ENCODE peak calls at places on chromosomes 16 and 17, in eight cellular contexts. One of them, this sample, is unnamed.

GRCh38 chr16:38941-39892 is 14.2 kb downstream of the POLR3K start:
- DNase-seq in PC-3: peak
- DNase-seq in activated naive CD4-positive, alpha-beta T cell treated with anti-CD3 and anti-CD28 coated beads for 36 hours: peak
- DNase-seq in activated CD4-positive, CD25-positive, alpha-beta regulatory T cell treated with anti-CD3 and anti-CD28 coated beads, Interleukin-2, amount 50 U/mL, for 72 hours: peak
- DNase-seq in EL: no peak
- DNase-seq in RWPE1: no peak
- DNase-seq in fibroblast of mammary gland: no peak
- DNase-seq in left cardiac atrium: peak
- DNase-seq in this sample: peak

GRCh38 chr17:10151667-10152496 is 46.5 kb downstream of the GAS7 start:
- DNase-seq in PC-3: no peak
- DNase-seq in activated naive CD4-positive, alpha-beta T cell treated with anti-CD3 and anti-CD28 coated beads for 36 hours: no peak
- DNase-seq in activated CD4-positive, CD25-positive, alpha-beta regulatory T cell treated with anti-CD3 and anti-CD28 coated beads, Interleukin-2, amount 50 U/mL, for 72 hours: no peak
- DNase-seq in EL: no peak
- DNase-seq in RWPE1: no peak
- DNase-seq in fibroblast of mammary gland: no peak
- DNase-seq in left cardiac atrium: no peak
- DNase-seq in this sample: no peak

GRCh38 chr16:86549076-86549892 is 5.8 kb downstream of the MTHFSD start:
- DNase-seq in PC-3: no peak
- DNase-seq in activated naive CD4-positive, alpha-beta T cell treated with anti-CD3 and anti-CD28 coated beads for 36 hours: peak
- DNase-seq in activated CD4-positive, CD25-positive, alpha-beta regulatory T cell treated with anti-CD3 and anti-CD28 coated beads, Interleukin-2, amount 50 U/mL, for 72 hours: no peak
- DNase-seq in EL: no peak
- DNase-seq in RWPE1: no peak
- DNase-seq in fibroblast of mammary gland: peak
- DNase-seq in left cardiac atrium: no peak
- DNase-seq in this sample: no peak

GRCh38 chr16:50718761-50719400 is 23.0 kb upstream of the CYLD start:
- DNase-seq in PC-3: peak
- DNase-seq in activated naive CD4-positive, alpha-beta T cell treated with anti-CD3 and anti-CD28 coated beads for 36 hours: no peak
- DNase-seq in activated CD4-positive, CD25-positive, alpha-beta regulatory T cell treated with anti-CD3 and anti-CD28 coated beads, Interleukin-2, amount 50 U/mL, for 72 hours: no peak
- DNase-seq in EL: no peak
- DNase-seq in RWPE1: no peak
- DNase-seq in fibroblast of mammary gland: no peak
- DNase-seq in left cardiac atrium: no peak
- DNase-seq in this sample: peak

GRCh38 chr17:5234645-5235576 is at the start of gene SCIMP:
- DNase-seq in PC-3: no peak
- DNase-seq in activated naive CD4-positive, alpha-beta T cell treated with anti-CD3 and anti-CD28 coated beads for 36 hours: no peak
- DNase-seq in activated CD4-positive, CD25-positive, alpha-beta regulatory T cell treated with anti-CD3 and anti-CD28 coated beads, Interleukin-2, amount 50 U/mL, for 72 hours: no peak
- DNase-seq in EL: no peak
- DNase-seq in RWPE1: no peak
- DNase-seq in fibroblast of mammary gland: no peak
- DNase-seq in left cardiac atrium: peak
- DNase-seq in this sample: no peak

GRCh38 chr17:65483438-65483837 is 78.0 kb downstream of the AXIN2 start:
- DNase-seq in PC-3: no peak
- DNase-seq in activated naive CD4-positive, alpha-beta T cell treated with anti-CD3 and anti-CD28 coated beads for 36 hours: no peak
- DNase-seq in activated CD4-positive, CD25-positive, alpha-beta regulatory T cell treated with anti-CD3 and anti-CD28 coated beads, Interleukin-2, amount 50 U/mL, for 72 hours: no peak
- DNase-seq in EL: no peak
- DNase-seq in RWPE1: no peak
- DNase-seq in fibroblast of mammary gland: no peak
- DNase-seq in left cardiac atrium: no peak
- DNase-seq in this sample: no peak

GRCh38 chr16:67442581-67443255 is 11.8 kb downstream of the HSD11B2 start:
- DNase-seq in PC-3: no peak
- DNase-seq in activated naive CD4-positive, alpha-beta T cell treated with anti-CD3 and anti-CD28 coated beads for 36 hours: no peak
- DNase-seq in activated CD4-positive, CD25-positive, alpha-beta regulatory T cell treated with anti-CD3 and anti-CD28 coated beads, Interleukin-2, amount 50 U/mL, for 72 hours: no peak
- DNase-seq in EL: no peak
- DNase-seq in RWPE1: no peak
- DNase-seq in fibroblast of mammary gland: no peak
- DNase-seq in left cardiac atrium: no peak
- DNase-seq in this sample: no peak

GRCh38 chr16:75774197-75774596 is 47.9 kb upstream of the CPHXL start:
- DNase-seq in PC-3: no peak
- DNase-seq in activated naive CD4-positive, alpha-beta T cell treated with anti-CD3 and anti-CD28 coated beads for 36 hours: no peak
- DNase-seq in activated CD4-positive, CD25-positive, alpha-beta regulatory T cell treated with anti-CD3 and anti-CD28 coated beads, Interleukin-2, amount 50 U/mL, for 72 hours: no peak
- DNase-seq in EL: no peak
- DNase-seq in RWPE1: no peak
- DNase-seq in fibroblast of mammary gland: no peak
- DNase-seq in left cardiac atrium: no peak
- DNase-seq in this sample: no peak

GRCh38 chr16:68116256-68116853 is 31.2 kb downstream of the NFATC3 start:
- DNase-seq in PC-3: peak
- DNase-seq in activated naive CD4-positive, alpha-beta T cell treated with anti-CD3 and anti-CD28 coated beads for 36 hours: no peak
- DNase-seq in activated CD4-positive, CD25-positive, alpha-beta regulatory T cell treated with anti-CD3 and anti-CD28 coated beads, Interleukin-2, amount 50 U/mL, for 72 hours: no peak
- DNase-seq in EL: peak
- DNase-seq in RWPE1: peak
- DNase-seq in fibroblast of mammary gland: peak
- DNase-seq in left cardiac atrium: no peak
- DNase-seq in this sample: peak

GRCh38 chr16:30096105-30096861 is at the start of gene YPEL3:
- DNase-seq in PC-3: peak
- DNase-seq in activated naive CD4-positive, alpha-beta T cell treated with anti-CD3 and anti-CD28 coated beads for 36 hours: peak
- DNase-seq in activated CD4-positive, CD25-positive, alpha-beta regulatory T cell treated with anti-CD3 and anti-CD28 coated beads, Interleukin-2, amount 50 U/mL, for 72 hours: peak
- DNase-seq in EL: peak
- DNase-seq in RWPE1: peak
- DNase-seq in fibroblast of mammary gland: peak
- DNase-seq in left cardiac atrium: peak
- DNase-seq in this sample: peak

GRCh38 chr17:77830816-77831490 is 127.5 kb upstream of the TNRC6C start:
- DNase-seq in PC-3: no peak
- DNase-seq in activated naive CD4-positive, alpha-beta T cell treated with anti-CD3 and anti-CD28 coated beads for 36 hours: peak
- DNase-seq in activated CD4-positive, CD25-positive, alpha-beta regulatory T cell treated with anti-CD3 and anti-CD28 coated beads, Interleukin-2, amount 50 U/mL, for 72 hours: peak
- DNase-seq in EL: no peak
- DNase-seq in RWPE1: no peak
- DNase-seq in fibroblast of mammary gland: no peak
- DNase-seq in left cardiac atrium: peak
- DNase-seq in this sample: no peak

GRCh38 chr17:43532581-43532980 is 13.6 kb downstream of the ETV4 start:
- DNase-seq in PC-3: no peak
- DNase-seq in activated naive CD4-positive, alpha-beta T cell treated with anti-CD3 and anti-CD28 coated beads for 36 hours: no peak
- DNase-seq in activated CD4-positive, CD25-positive, alpha-beta regulatory T cell treated with anti-CD3 and anti-CD28 coated beads, Interleukin-2, amount 50 U/mL, for 72 hours: no peak
- DNase-seq in EL: no peak
- DNase-seq in RWPE1: no peak
- DNase-seq in fibroblast of mammary gland: no peak
- DNase-seq in left cardiac atrium: no peak
- DNase-seq in this sample: peak

GRCh38 chr17:78946631-78947030 is 21.4 kb upstream of the TIMP2 start:
- DNase-seq in PC-3: no peak
- DNase-seq in activated naive CD4-positive, alpha-beta T cell treated with anti-CD3 and anti-CD28 coated beads for 36 hours: no peak
- DNase-seq in activated CD4-positive, CD25-positive, alpha-beta regulatory T cell treated with anti-CD3 and anti-CD28 coated beads, Interleukin-2, amount 50 U/mL, for 72 hours: no peak
- DNase-seq in EL: no peak
- DNase-seq in RWPE1: no peak
- DNase-seq in fibroblast of mammary gland: no peak
- DNase-seq in left cardiac atrium: no peak
- DNase-seq in this sample: no peak

GRCh38 chr16:25151996-25152395 is 40.5 kb downstream of the LCMT1 start:
- DNase-seq in PC-3: peak
- DNase-seq in activated naive CD4-positive, alpha-beta T cell treated with anti-CD3 and anti-CD28 coated beads for 36 hours: no peak
- DNase-seq in activated CD4-positive, CD25-positive, alpha-beta regulatory T cell treated with anti-CD3 and anti-CD28 coated beads, Interleukin-2, amount 50 U/mL, for 72 hours: no peak
- DNase-seq in EL: peak
- DNase-seq in RWPE1: no peak
- DNase-seq in fibroblast of mammary gland: peak
- DNase-seq in left cardiac atrium: no peak
- DNase-seq in this sample: no peak

GRCh38 chr17:37111329-37111728 is 162.6 kb downstream of the AATF start:
- DNase-seq in PC-3: no peak
- DNase-seq in activated naive CD4-positive, alpha-beta T cell treated with anti-CD3 and anti-CD28 coated beads for 36 hours: no peak
- DNase-seq in activated CD4-positive, CD25-positive, alpha-beta regulatory T cell treated with anti-CD3 and anti-CD28 coated beads, Interleukin-2, amount 50 U/mL, for 72 hours: no peak
- DNase-seq in EL: no peak
- DNase-seq in RWPE1: no peak
- DNase-seq in fibroblast of mammary gland: no peak
- DNase-seq in left cardiac atrium: no peak
- DNase-seq in this sample: no peak

GRCh38 chr17:42527932-42528331 is 8.1 kb upstream of the NAGLU start:
- DNase-seq in PC-3: no peak
- DNase-seq in activated naive CD4-positive, alpha-beta T cell treated with anti-CD3 and anti-CD28 coated beads for 36 hours: no peak
- DNase-seq in activated CD4-positive, CD25-positive, alpha-beta regulatory T cell treated with anti-CD3 and anti-CD28 coated beads, Interleukin-2, amount 50 U/mL, for 72 hours: no peak
- DNase-seq in EL: no peak
- DNase-seq in RWPE1: no peak
- DNase-seq in fibroblast of mammary gland: no peak
- DNase-seq in left cardiac atrium: no peak
- DNase-seq in this sample: no peak

GRCh38 chr16:10992112-10992511 is 47.7 kb downstream of the CLEC16A start:
- DNase-seq in PC-3: no peak
- DNase-seq in activated naive CD4-positive, alpha-beta T cell treated with anti-CD3 and anti-CD28 coated beads for 36 hours: no peak
- DNase-seq in activated CD4-positive, CD25-positive, alpha-beta regulatory T cell treated with anti-CD3 and anti-CD28 coated beads, Interleukin-2, amount 50 U/mL, for 72 hours: no peak
- DNase-seq in EL: peak
- DNase-seq in RWPE1: no peak
- DNase-seq in fibroblast of mammary gland: peak
- DNase-seq in left cardiac atrium: no peak
- DNase-seq in this sample: no peak

GRCh38 chr16:14302031-14302398 is 230.9 kb downstream of the MRTFB start:
- DNase-seq in PC-3: peak
- DNase-seq in activated naive CD4-positive, alpha-beta T cell treated with anti-CD3 and anti-CD28 coated beads for 36 hours: peak
- DNase-seq in activated CD4-positive, CD25-positive, alpha-beta regulatory T cell treated with anti-CD3 and anti-CD28 coated beads, Interleukin-2, amount 50 U/mL, for 72 hours: no peak
- DNase-seq in EL: peak
- DNase-seq in RWPE1: peak
- DNase-seq in fibroblast of mammary gland: peak
- DNase-seq in left cardiac atrium: peak
- DNase-seq in this sample: peak

GRCh38 chr17:38663125-38663751 is 11.5 kb downstream of the EPOP start:
- DNase-seq in PC-3: peak
- DNase-seq in activated naive CD4-positive, alpha-beta T cell treated with anti-CD3 and anti-CD28 coated beads for 36 hours: peak
- DNase-seq in activated CD4-positive, CD25-positive, alpha-beta regulatory T cell treated with anti-CD3 and anti-CD28 coated beads, Interleukin-2, amount 50 U/mL, for 72 hours: peak
- DNase-seq in EL: peak
- DNase-seq in RWPE1: peak
- DNase-seq in fibroblast of mammary gland: peak
- DNase-seq in left cardiac atrium: peak
- DNase-seq in this sample: peak

GRCh38 chr17:17877548-17878358 is 41.0 kb upstream of the SREBF1 start:
- DNase-seq in PC-3: no peak
- DNase-seq in activated naive CD4-positive, alpha-beta T cell treated with anti-CD3 and anti-CD28 coated beads for 36 hours: no peak
- DNase-seq in activated CD4-positive, CD25-positive, alpha-beta regulatory T cell treated with anti-CD3 and anti-CD28 coated beads, Interleukin-2, amount 50 U/mL, for 72 hours: no peak
- DNase-seq in EL: peak
- DNase-seq in RWPE1: no peak
- DNase-seq in fibroblast of mammary gland: peak
- DNase-seq in left cardiac atrium: peak
- DNase-seq in this sample: no peak

GRCh38 chr16:83588070-83588469 is 219.7 kb upstream of the HSBP1 start:
- DNase-seq in PC-3: no peak
- DNase-seq in activated naive CD4-positive, alpha-beta T cell treated with anti-CD3 and anti-CD28 coated beads for 36 hours: no peak
- DNase-seq in activated CD4-positive, CD25-positive, alpha-beta regulatory T cell treated with anti-CD3 and anti-CD28 coated beads, Interleukin-2, amount 50 U/mL, for 72 hours: no peak
- DNase-seq in EL: no peak
- DNase-seq in RWPE1: no peak
- DNase-seq in fibroblast of mammary gland: no peak
- DNase-seq in left cardiac atrium: no peak
- DNase-seq in this sample: no peak

GRCh38 chr16:4327386-4327781 is 11.5 kb downstream of the GLIS2 start:
- DNase-seq in PC-3: no peak
- DNase-seq in activated naive CD4-positive, alpha-beta T cell treated with anti-CD3 and anti-CD28 coated beads for 36 hours: no peak
- DNase-seq in activated CD4-positive, CD25-positive, alpha-beta regulatory T cell treated with anti-CD3 and anti-CD28 coated beads, Interleukin-2, amount 50 U/mL, for 72 hours: no peak
- DNase-seq in EL: no peak
- DNase-seq in RWPE1: no peak
- DNase-seq in fibroblast of mammary gland: no peak
- DNase-seq in left cardiac atrium: no peak
- DNase-seq in this sample: no peak

GRCh38 chr16:86826931-86827330 is 248.6 kb downstream of the FOXL1 start:
- DNase-seq in PC-3: no peak
- DNase-seq in activated naive CD4-positive, alpha-beta T cell treated with anti-CD3 and anti-CD28 coated beads for 36 hours: no peak
- DNase-seq in activated CD4-positive, CD25-positive, alpha-beta regulatory T cell treated with anti-CD3 and anti-CD28 coated beads, Interleukin-2, amount 50 U/mL, for 72 hours: no peak
- DNase-seq in EL: no peak
- DNase-seq in RWPE1: no peak
- DNase-seq in fibroblast of mammary gland: no peak
- DNase-seq in left cardiac atrium: no peak
- DNase-seq in this sample: no peak

GRCh38 chr16:83744521-83744981 is 63.2 kb upstream of the HSBP1 start:
- DNase-seq in PC-3: peak
- DNase-seq in activated naive CD4-positive, alpha-beta T cell treated with anti-CD3 and anti-CD28 coated beads for 36 hours: no peak
- DNase-seq in activated CD4-positive, CD25-positive, alpha-beta regulatory T cell treated with anti-CD3 and anti-CD28 coated beads, Interleukin-2, amount 50 U/mL, for 72 hours: no peak
- DNase-seq in EL: peak
- DNase-seq in RWPE1: no peak
- DNase-seq in fibroblast of mammary gland: no peak
- DNase-seq in left cardiac atrium: peak
- DNase-seq in this sample: no peak

GRCh38 chr17:81821603-81822311 is 11.3 kb downstream of the MCRIP1 start:
- DNase-seq in PC-3: peak
- DNase-seq in activated naive CD4-positive, alpha-beta T cell treated with anti-CD3 and anti-CD28 coated beads for 36 hours: no peak
- DNase-seq in activated CD4-positive, CD25-positive, alpha-beta regulatory T cell treated with anti-CD3 and anti-CD28 coated beads, Interleukin-2, amount 50 U/mL, for 72 hours: no peak
- DNase-seq in EL: peak
- DNase-seq in RWPE1: no peak
- DNase-seq in fibroblast of mammary gland: peak
- DNase-seq in left cardiac atrium: peak
- DNase-seq in this sample: peak

GRCh38 chr17:42402121-42402516 is 13.9 kb upstream of the STAT3 start:
- DNase-seq in PC-3: no peak
- DNase-seq in activated naive CD4-positive, alpha-beta T cell treated with anti-CD3 and anti-CD28 coated beads for 36 hours: no peak
- DNase-seq in activated CD4-positive, CD25-positive, alpha-beta regulatory T cell treated with anti-CD3 and anti-CD28 coated beads, Interleukin-2, amount 50 U/mL, for 72 hours: no peak
- DNase-seq in EL: no peak
- DNase-seq in RWPE1: no peak
- DNase-seq in fibroblast of mammary gland: no peak
- DNase-seq in left cardiac atrium: no peak
- DNase-seq in this sample: no peak

GRCh38 chr16:85608515-85608885 is 4.6 kb upstream of the GSE1 start:
- DNase-seq in PC-3: no peak
- DNase-seq in activated naive CD4-positive, alpha-beta T cell treated with anti-CD3 and anti-CD28 coated beads for 36 hours: no peak
- DNase-seq in activated CD4-positive, CD25-positive, alpha-beta regulatory T cell treated with anti-CD3 and anti-CD28 coated beads, Interleukin-2, amount 50 U/mL, for 72 hours: no peak
- DNase-seq in EL: no peak
- DNase-seq in RWPE1: no peak
- DNase-seq in fibroblast of mammary gland: no peak
- DNase-seq in left cardiac atrium: no peak
- DNase-seq in this sample: no peak

GRCh38 chr17:29570521-29570920 is 2.0 kb downstream of the TP53I13 start:
- DNase-seq in PC-3: no peak
- DNase-seq in activated naive CD4-positive, alpha-beta T cell treated with anti-CD3 and anti-CD28 coated beads for 36 hours: no peak
- DNase-seq in activated CD4-positive, CD25-positive, alpha-beta regulatory T cell treated with anti-CD3 and anti-CD28 coated beads, Interleukin-2, amount 50 U/mL, for 72 hours: no peak
- DNase-seq in EL: no peak
- DNase-seq in RWPE1: no peak
- DNase-seq in fibroblast of mammary gland: no peak
- DNase-seq in left cardiac atrium: no peak
- DNase-seq in this sample: no peak

GRCh38 chr17:36627101-36627500 is 25.7 kb downstream of the MRM1 start:
- DNase-seq in PC-3: no peak
- DNase-seq in activated naive CD4-positive, alpha-beta T cell treated with anti-CD3 and anti-CD28 coated beads for 36 hours: no peak
- DNase-seq in activated CD4-positive, CD25-positive, alpha-beta regulatory T cell treated with anti-CD3 and anti-CD28 coated beads, Interleukin-2, amount 50 U/mL, for 72 hours: no peak
- DNase-seq in EL: no peak
- DNase-seq in RWPE1: no peak
- DNase-seq in fibroblast of mammary gland: no peak
- DNase-seq in left cardiac atrium: no peak
- DNase-seq in this sample: no peak

GRCh38 chr16:77840623-77841274 is 52.4 kb downstream of the VAT1L start:
- DNase-seq in PC-3: no peak
- DNase-seq in activated naive CD4-positive, alpha-beta T cell treated with anti-CD3 and anti-CD28 coated beads for 36 hours: no peak
- DNase-seq in activated CD4-positive, CD25-positive, alpha-beta regulatory T cell treated with anti-CD3 and anti-CD28 coated beads, Interleukin-2, amount 50 U/mL, for 72 hours: no peak
- DNase-seq in EL: peak
- DNase-seq in RWPE1: no peak
- DNase-seq in fibroblast of mammary gland: no peak
- DNase-seq in left cardiac atrium: no peak
- DNase-seq in this sample: no peak

GRCh38 chr17:38656959-38657823 is 17.6 kb downstream of the EPOP start:
- DNase-seq in PC-3: no peak
- DNase-seq in activated naive CD4-positive, alpha-beta T cell treated with anti-CD3 and anti-CD28 coated beads for 36 hours: no peak
- DNase-seq in activated CD4-positive, CD25-positive, alpha-beta regulatory T cell treated with anti-CD3 and anti-CD28 coated beads, Interleukin-2, amount 50 U/mL, for 72 hours: no peak
- DNase-seq in EL: no peak
- DNase-seq in RWPE1: no peak
- DNase-seq in fibroblast of mammary gland: no peak
- DNase-seq in left cardiac atrium: no peak
- DNase-seq in this sample: no peak